ENCODE peak calls at places on chromosomes 7 and 10, in ten cellular contexts. S is fibroblast of lung; B is stimulated activated CD4-positive, alpha-beta T cell treated with anti-CD3 and anti-CD28 coated beads, Interleukin-15, amount 100 ng/mL, for 1 hour; V is activated CD4-positive, alpha-beta T cell treated with anti-CD3 and anti-CD28 coated beads for 1 hour; N is activated CD8-positive, alpha-beta T cell treated with anti-CD3 and anti-CD28 coated beads for 36 hours; M is HT1080; R is substantia nigra; A is NCI-H1092 treated with DMSO at 0.1 percent for 48 hours; D is osteoblast; E is GM18507. F is an unnamed sample.
A peak's percentile ranks its signal among the peaks of the same experiment; 100 is the strongest.

GRCh38 chr7:35035511-35035921 is 1.8 kb downstream of the DPY19L1 start:
- DNase-seq in S (peak; percentile 46), B (no peak), V (no peak), N (peak; percentile 44), M (peak; percentile 72), R (no peak), A (peak; percentile 78), D (no peak), E (no peak), F (no peak)

GRCh38 chr10:17100586-17100985 is 29.0 kb downstream of the CUBN start:
- DNase-seq in S (no peak), B (no peak), V (no peak), N (no peak), M (no peak), R (no peak), A (no peak), D (no peak), E (no peak), F (peak; percentile 27)

GRCh38 chr10:115937756-115938032 is 335.3 kb downstream of the GFRA1 start:
- DNase-seq in S (no peak), B (no peak), V (no peak), N (no peak), M (no peak), R (no peak), A (no peak), D (no peak), E (no peak), F (no peak)

GRCh38 chr10:86900955-86901354 is 56.5 kb downstream of the MMRN2 start:
- DNase-seq in S (peak; percentile 91), B (no peak), V (no peak), N (no peak), M (no peak), R (peak; percentile 13), A (no peak), D (no peak), E (no peak), F (peak; percentile 85)

GRCh38 chr7:151306860-151307259 is 34.8 kb upstream of the NUB1 start:
- DNase-seq in S (no peak), B (no peak), V (no peak), N (no peak), M (no peak), R (no peak), A (no peak), D (no peak), E (no peak), F (no peak)

GRCh38 chr7:130988443-130988842 is 254.4 kb upstream of the KLF14 start:
- DNase-seq in S (no peak), B (no peak), V (no peak), N (no peak), M (no peak), R (no peak), A (no peak), D (no peak), E (no peak), F (peak; percentile 27)

GRCh38 chr7:116395125-116395791 is 104.3 kb upstream of the CAV2 start:
- DNase-seq in S (peak; percentile 78), B (no peak), V (no peak), N (no peak), M (peak; percentile 96), R (no peak), A (no peak), D (peak; percentile 72), E (no peak), F (peak; percentile 91)

GRCh38 chr10:61320257-61320587 is 133.0 kb downstream of the TMEM26 start:
- DNase-seq in S (no peak), B (no peak), V (no peak), N (no peak), M (no peak), R (no peak), A (no peak), D (no peak), E (no peak), F (no peak)

GRCh38 chr7:2355079-2356008 is 717 bp downstream of the EIF3B start:
- DNase-seq in S (no peak), B (no peak), V (no peak), N (peak; percentile 22), M (no peak), R (no peak), A (no peak), D (peak; percentile 91), E (no peak), F (no peak)

GRCh38 chr7:149670288-149670687 is 103.1 kb downstream of the ZNF467 start:
- DNase-seq in S (peak; percentile 68), B (no peak), V (no peak), N (no peak), M (peak; percentile 37), R (peak; percentile 3), A (peak; percentile 67), D (peak; percentile 19), E (no peak), F (peak; percentile 64)

GRCh38 chr10:68333905-68334431 is 1.2 kb upstream of the PBLD start:
- DNase-seq in S (no peak), B (no peak), V (no peak), N (no peak), M (no peak), R (no peak), A (no peak), D (no peak), E (no peak), F (no peak)

GRCh38 chr10:70540089-70540788 is 61.7 kb downstream of the PALD1 start:
- DNase-seq in S (no peak), B (no peak), V (no peak), N (peak; percentile 48), M (no peak), R (no peak), A (peak; percentile 5), D (peak; percentile 93), E (peak; percentile 46), F (no peak)

GRCh38 chr7:32158076-32158475 is 87.9 kb upstream of the PDE1C start:
- DNase-seq in S (no peak), B (no peak), V (no peak), N (no peak), M (peak; percentile 32), R (no peak), A (no peak), D (no peak), E (no peak), F (no peak)

GRCh38 chr10:72314263-72314662 is 40.5 kb downstream of the DNAJB12 start:
- DNase-seq in S (no peak), B (no peak), V (no peak), N (no peak), M (no peak), R (no peak), A (no peak), D (no peak), E (no peak), F (no peak)

GRCh38 chr10:101741938-101742337 is 34.0 kb downstream of the FGF8 start:
- DNase-seq in S (no peak), B (no peak), V (no peak), N (no peak), M (no peak), R (no peak), A (no peak), D (no peak), E (no peak), F (no peak)

GRCh38 chr7:26279405-26279804 is 12.3 kb upstream of the SNX10 start:
- DNase-seq in S (no peak), B (no peak), V (no peak), N (peak; percentile 55), M (peak; percentile 66), R (no peak), A (no peak), D (no peak), E (no peak), F (no peak)

GRCh38 chr7:2944729-2945128 is 98.9 kb downstream of the CARD11 start:
- DNase-seq in S (no peak), B (no peak), V (no peak), N (no peak), M (no peak), R (no peak), A (no peak), D (no peak), E (no peak), F (no peak)

GRCh38 chr7:106064836-106065559 is 47.1 kb downstream of the SYPL1 start:
- DNase-seq in S (peak; percentile 96), B (no peak), V (no peak), N (no peak), M (peak; percentile 97), R (peak; percentile 74), A (peak; percentile 81), D (peak; percentile 98), E (no peak), F (peak; percentile 94)

GRCh38 chr7:73969991-73970390 is 58.0 kb upstream of the ELN start:
- DNase-seq in S (no peak), B (no peak), V (no peak), N (no peak), M (no peak), R (no peak), A (no peak), D (peak; percentile 1), E (no peak), F (no peak)

GRCh38 chr10:84178387-84178697 is 4.7 kb downstream of the GPR15LG start:
- DNase-seq in S (no peak), B (no peak), V (no peak), N (no peak), M (no peak), R (no peak), A (no peak), D (no peak), E (no peak), F (no peak)

F was measured in foreskin fibroblast.